ENCODE peak calls at places on chromosomes 3 and 15, in four cellular contexts. One of them, this sample, is unnamed.

GRCh38 chr3:107978116-107979057 is 112.4 kb downstream of the CD47 start:
- DNase-seq in AG09319: no peak
- DNase-seq in IMR-90: no peak
- DNase-seq in HL-60: no peak
- DNase-seq in this sample: no peak

GRCh38 chr15:43463998-43464397 is 29.0 kb downstream of the TP53BP1 start:
- DNase-seq in IMR-90: no peak
- DNase-seq in HL-60: no peak
- DNase-seq in AG09319: no peak
- DNase-seq in this sample: no peak

GRCh38 chr3:39147711-39148115 is 5.7 kb downstream of the CSRNP1 start:
- DNase-seq in HL-60: no peak
- DNase-seq in IMR-90: peak
- DNase-seq in AG09319: no peak
- DNase-seq in this sample: no peak

GRCh38 chr3:116815831-116816588 is 106.4 kb downstream of the TUSC7 start:
- DNase-seq in IMR-90: peak
- DNase-seq in HL-60: no peak
- DNase-seq in AG09319: no peak
- DNase-seq in this sample: no peak

GRCh38 chr3:179436517-179436916 is 14.8 kb downstream of the GNB4 start:
- DNase-seq in IMR-90: no peak
- DNase-seq in HL-60: no peak
- DNase-seq in AG09319: no peak
- DNase-seq in this sample: no peak

GRCh38 chr3:11624704-11625375 is 18.9 kb downstream of the VGLL4 start:
- DNase-seq in IMR-90: no peak
- DNase-seq in HL-60: no peak
- DNase-seq in AG09319: no peak
- DNase-seq in this sample: no peak

GRCh38 chr3:159764211-159765024 is 224.2 kb upstream of the IL12A start:
- DNase-seq in HL-60: no peak
- DNase-seq in IMR-90: peak
- DNase-seq in AG09319: peak
- DNase-seq in this sample: peak

GRCh38 chr15:96014939-96015338 is 315.6 kb upstream of the NR2F2 start:
- DNase-seq in IMR-90: no peak
- DNase-seq in HL-60: no peak
- DNase-seq in AG09319: no peak
- DNase-seq in this sample: no peak

GRCh38 chr3:25151497-25151896 is 276.6 kb upstream of the RARB start:
- DNase-seq in HL-60: no peak
- DNase-seq in IMR-90: no peak
- DNase-seq in AG09319: no peak
- DNase-seq in this sample: no peak

GRCh38 chr3:109050591-109051167 is 67.3 kb downstream of the MORC1 start:
- DNase-seq in HL-60: no peak
- DNase-seq in AG09319: no peak
- DNase-seq in IMR-90: peak
- DNase-seq in this sample: no peak

GRCh38 chr15:98649621-98649995 is 1.3 kb downstream of the IGF1R start:
- DNase-seq in HL-60: peak
- DNase-seq in IMR-90: no peak
- DNase-seq in AG09319: no peak
- DNase-seq in this sample: peak

GRCh38 chr15:53354905-53355304 is 404.6 kb downstream of the WDR72 start:
- DNase-seq in HL-60: no peak
- DNase-seq in AG09319: no peak
- DNase-seq in IMR-90: no peak
- DNase-seq in this sample: no peak

GRCh38 chr3:104245241-104245640 is 1121.5 kb upstream of the ALCAM start:
- DNase-seq in IMR-90: no peak
- DNase-seq in AG09319: no peak
- DNase-seq in HL-60: no peak
- DNase-seq in this sample: no peak

GRCh38 chr3:66593978-66594377 is 93.2 kb upstream of the LRIG1 start:
- DNase-seq in AG09319: peak
- DNase-seq in HL-60: no peak
- DNase-seq in IMR-90: peak
- DNase-seq in this sample: no peak

GRCh38 chr15:31461375-31461774 is 134.7 kb downstream of the KLF13 start:
- DNase-seq in AG09319: no peak
- DNase-seq in HL-60: no peak
- DNase-seq in IMR-90: no peak
- DNase-seq in this sample: no peak

GRCh38 chr3:51718547-51719412 is 11.9 kb downstream of the GRM2 start:
- DNase-seq in IMR-90: peak
- DNase-seq in AG09319: no peak
- DNase-seq in HL-60: peak
- DNase-seq in this sample: peak

GRCh38 chr3:73433681-73434080 is 191.1 kb downstream of the PDZRN3 start:
- DNase-seq in AG09319: no peak
- DNase-seq in HL-60: no peak
- DNase-seq in IMR-90: peak
- DNase-seq in this sample: no peak

GRCh38 chr3:123287962-123288302 is 86.2 kb downstream of the SEC22A start:
- DNase-seq in AG09319: no peak
- DNase-seq in IMR-90: no peak
- DNase-seq in HL-60: no peak
- DNase-seq in this sample: no peak

GRCh38 chr3:154334973-154335420 is 10.7 kb upstream of the DHX36 start:
- DNase-seq in AG09319: no peak
- DNase-seq in HL-60: no peak
- DNase-seq in IMR-90: peak
- DNase-seq in this sample: no peak

GRCh38 chr3:177333535-177334495 is 136.5 kb upstream of the TBL1XR1 start:
- DNase-seq in AG09319: no peak
- DNase-seq in IMR-90: no peak
- DNase-seq in HL-60: peak
- DNase-seq in this sample: no peak

GRCh38 chr3:196662033-196662432 is 22.5 kb downstream of the NRROS start:
- DNase-seq in HL-60: no peak
- DNase-seq in AG09319: no peak
- DNase-seq in IMR-90: no peak
- DNase-seq in this sample: no peak

GRCh38 chr15:99137111-99137546 is 32.2 kb downstream of the SYNM start:
- DNase-seq in HL-60: no peak
- DNase-seq in IMR-90: no peak
- DNase-seq in AG09319: no peak
- DNase-seq in this sample: no peak

GRCh38 chr3:153513236-153513635 is 351.2 kb downstream of the RAP2B start:
- DNase-seq in AG09319: no peak
- DNase-seq in HL-60: no peak
- DNase-seq in IMR-90: no peak
- DNase-seq in this sample: no peak

GRCh38 chr15:85838655-85839054 is 43.9 kb upstream of the KLHL25 start:
- DNase-seq in HL-60: no peak
- DNase-seq in AG09319: no peak
- DNase-seq in IMR-90: no peak
- DNase-seq in this sample: no peak

GRCh38 chr3:39965461-39965860 is 156.1 kb downstream of the MYRIP start:
- DNase-seq in AG09319: no peak
- DNase-seq in HL-60: no peak
- DNase-seq in IMR-90: no peak
- DNase-seq in this sample: no peak

GRCh38 chr3:141388823-141389617 is 20.7 kb downstream of the ZBTB38 start:
- DNase-seq in HL-60: no peak
- DNase-seq in AG09319: no peak
- DNase-seq in IMR-90: no peak
- DNase-seq in this sample: no peak

GRCh38 chr3:143658869-143659268 is 189.4 kb downstream of the SLC9A9 start:
- DNase-seq in IMR-90: no peak
- DNase-seq in AG09319: no peak
- DNase-seq in HL-60: no peak
- DNase-seq in this sample: no peak

GRCh38 chr3:134904333-134904771 is 109.3 kb downstream of the EPHB1 start:
- DNase-seq in HL-60: no peak
- DNase-seq in AG09319: no peak
- DNase-seq in IMR-90: no peak
- DNase-seq in this sample: no peak

GRCh38 chr15:87955284-87955909 is 301.1 kb downstream of the NTRK3 start:
- DNase-seq in HL-60: no peak
- DNase-seq in IMR-90: no peak
- DNase-seq in AG09319: no peak
- DNase-seq in this sample: no peak
- TF ChIP-seq CTCF in HL-60: no peak
- TF ChIP-seq CTCF in IMR-90: no peak
- TF ChIP-seq CTCF in AG09319: no peak
- TF ChIP-seq CTCF in this sample: no peak

DNA sequence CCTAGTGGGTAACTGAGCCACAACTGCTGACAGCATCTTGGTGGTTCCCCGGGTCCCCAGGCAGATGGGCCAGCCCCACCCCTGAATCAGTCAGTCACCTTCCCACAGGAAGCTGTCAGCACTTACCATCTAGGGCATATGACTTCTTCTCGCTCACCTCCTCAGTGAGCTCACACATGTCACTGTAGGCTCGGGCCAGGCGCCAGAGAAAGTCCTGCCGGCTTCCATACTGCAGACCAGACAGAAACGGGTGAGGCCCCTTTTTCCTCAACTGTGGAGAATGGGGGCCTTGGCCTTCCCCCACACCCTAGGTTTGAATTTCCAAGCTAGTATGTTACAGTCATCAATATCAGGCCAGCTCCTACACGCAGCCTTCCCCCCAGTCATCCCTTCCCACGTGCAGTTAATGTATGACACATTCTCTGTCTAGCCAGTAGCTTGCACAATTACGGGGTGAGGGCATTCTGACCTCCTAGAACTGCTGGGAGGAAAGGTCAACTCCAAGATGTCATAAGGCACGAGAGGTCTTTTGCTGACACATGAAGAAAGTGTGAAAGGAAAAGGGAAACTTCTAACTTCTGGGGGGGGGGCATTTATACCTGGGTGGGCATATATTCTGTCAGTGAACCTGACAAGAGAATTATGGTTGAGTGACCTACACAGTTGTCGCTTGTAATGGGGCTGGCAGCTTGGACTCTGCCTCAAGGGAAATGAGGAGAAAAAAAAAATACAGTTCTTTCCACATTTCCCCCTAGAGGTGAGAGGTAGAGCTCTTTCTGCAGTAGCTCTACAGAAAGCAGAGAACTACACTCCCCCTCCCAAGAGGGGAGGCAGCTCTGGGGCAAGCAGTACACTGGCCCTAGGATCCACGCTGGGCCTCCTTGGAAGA is 10.9 kb downstream of the RMDN3 start:
- DNase-seq in IMR-90: peak
- DNase-seq in HL-60: peak
- DNase-seq in AG09319: no peak
- DNase-seq in this sample: no peak
- TF ChIP-seq CTCF in IMR-90: no peak
- TF ChIP-seq CTCF in HL-60: no peak
- TF ChIP-seq CTCF in AG09319: peak
- TF ChIP-seq CTCF in this sample: peak

GRCh38 chr15:33007295-33007855 is 187.1 kb downstream of the FMN1 start:
- DNase-seq in AG09319: no peak
- DNase-seq in IMR-90: peak
- DNase-seq in HL-60: peak
- DNase-seq in this sample: no peak
- TF ChIP-seq CTCF in AG09319: peak
- TF ChIP-seq CTCF in IMR-90: peak
- TF ChIP-seq CTCF in HL-60: no peak
- TF ChIP-seq CTCF in this sample: peak

GRCh38 chr3:119380697-119381096 is 82.7 kb downstream of the TMEM39A start:
- DNase-seq in AG09319: no peak
- DNase-seq in IMR-90: peak
- DNase-seq in HL-60: no peak
- DNase-seq in this sample: no peak
- TF ChIP-seq CTCF in AG09319: no peak
- TF ChIP-seq CTCF in IMR-90: no peak
- TF ChIP-seq CTCF in HL-60: no peak
- TF ChIP-seq CTCF in this sample: no peak

DNA sequence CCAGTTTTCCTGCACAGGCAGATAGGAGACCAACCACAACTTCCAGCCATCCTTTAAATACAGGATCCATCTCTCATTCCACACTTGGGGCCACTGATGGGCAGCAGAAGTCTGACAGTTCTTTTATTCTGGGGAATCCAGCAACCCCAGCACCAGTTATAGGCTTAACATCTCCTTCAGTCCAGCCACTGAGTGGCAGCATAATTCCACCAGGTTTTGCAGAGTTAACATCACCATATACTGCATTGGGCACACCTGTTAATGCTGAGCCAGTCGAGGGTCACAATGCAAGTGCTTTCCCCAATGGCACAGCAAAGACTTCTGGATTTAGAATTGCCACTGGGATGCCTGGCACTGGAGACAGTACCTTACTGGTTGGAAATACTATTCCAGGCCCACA is 2.9 kb downstream of the NPAP1 start:
- DNase-seq in AG09319: no peak
- DNase-seq in HL-60: no peak
- DNase-seq in IMR-90: no peak
- DNase-seq in this sample: no peak
- TF ChIP-seq CTCF in AG09319: no peak
- TF ChIP-seq CTCF in HL-60: no peak
- TF ChIP-seq CTCF in IMR-90: no peak
- TF ChIP-seq CTCF in this sample: no peak

DNA sequence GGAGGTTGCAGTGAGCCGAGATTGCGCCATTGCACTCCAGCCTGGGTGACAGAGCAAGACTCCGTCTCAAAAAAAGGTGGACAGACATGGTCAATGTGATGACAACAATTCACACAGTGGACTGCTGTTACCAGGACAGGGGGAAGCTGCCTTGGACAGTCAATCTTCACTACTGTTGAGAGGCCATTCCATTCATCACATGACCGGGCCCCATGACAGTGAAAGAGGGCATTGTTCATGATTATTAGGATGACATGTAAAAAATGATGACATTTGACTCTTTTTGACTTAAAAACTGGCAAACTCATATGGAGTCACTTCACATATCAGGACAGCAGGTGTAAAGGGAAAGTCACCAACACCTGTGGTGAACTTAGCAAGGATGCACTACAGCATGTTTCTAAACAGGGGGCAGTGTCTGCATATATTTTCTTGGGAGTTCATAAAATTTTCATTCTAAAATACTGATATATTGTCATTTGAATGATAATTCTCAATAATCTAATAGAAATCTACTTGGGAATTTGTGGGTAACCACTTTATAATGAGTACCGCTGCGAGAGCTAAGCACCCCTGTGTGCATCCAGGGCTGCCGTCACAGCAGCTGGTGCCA is 34.2 kb upstream of the LDHAL6B start:
- DNase-seq in HL-60: no peak
- DNase-seq in IMR-90: no peak
- DNase-seq in AG09319: no peak
- DNase-seq in this sample: no peak
- TF ChIP-seq CTCF in HL-60: no peak
- TF ChIP-seq CTCF in IMR-90: peak
- TF ChIP-seq CTCF in AG09319: no peak
- TF ChIP-seq CTCF in this sample: peak

GRCh38 chr3:48478631-48479555 is 25.1 kb downstream of the SHISA5 start:
- DNase-seq in AG09319: no peak
- DNase-seq in IMR-90: no peak
- DNase-seq in HL-60: no peak
- DNase-seq in this sample: no peak
- TF ChIP-seq CTCF in AG09319: no peak
- TF ChIP-seq CTCF in IMR-90: no peak
- TF ChIP-seq CTCF in HL-60: no peak
- TF ChIP-seq CTCF in this sample: no peak